ENCODE peak calls at places on chromosomes 2 and 18, in six cellular contexts. Y, B, C, A, N and V are unnamed samples. For H3K9me3, the result is how much of the 10 kb centered on the place peaks cover.

GRCh38 chr18:35477974-35478373 is 19.8 kb downstream of the INO80C start:
- DNase-seq in Y (no peak), B (no peak), C (no peak), A (no peak), N (no peak), V (no peak)

GRCh38 chr2:233041722-233042323 is 9.4 kb downstream of the NEU2 start:
- DNase-seq in Y (no peak), B (no peak), C (no peak), A (no peak), N (no peak), V (no peak)

GRCh38 chr2:237254911-237255578 is 158.9 kb downstream of the COL6A3 start:
- DNase-seq in Y (no peak), B (no peak), C (no peak), A (no peak), N (no peak), V (no peak)

GRCh38 chr2:36357506-36358316 is 2.1 kb downstream of the CRIM1 start:
- DNase-seq in Y (peak), B (peak), C (peak), A (peak), N (peak), V (peak)

GRCh38 chr2:48693645-48694044 is 61.9 kb downstream of the LHCGR start:
- DNase-seq in Y (no peak), B (no peak), C (no peak), A (no peak), N (no peak), V (no peak)

GRCh38 chr2:223008162-223008561 is 43.8 kb upstream of the KCNE4 start:
- DNase-seq in Y (no peak), B (no peak), C (no peak), A (no peak), N (peak), V (no peak)

GRCh38 chr2:30366199-30366691 is 80.8 kb upstream of the LCLAT1 start:
- DNase-seq in Y (no peak), B (no peak), C (no peak), A (no peak), N (no peak), V (no peak)

GRCh38 chr2:21037671-21038108 is 6.2 kb downstream of the APOB start:
- DNase-seq in Y (no peak), B (no peak), C (no peak), A (no peak), N (no peak), V (no peak)

GRCh38 chr2:603869-604268 is 73.3 kb downstream of the TMEM18 start:
- DNase-seq in Y (no peak), B (no peak), C (no peak), A (no peak), N (no peak), V (no peak)

GRCh38 chr18:79928563-79928960 is 22.9 kb downstream of the SLC66A2 start:
- DNase-seq in Y (no peak), B (no peak), C (peak), A (peak), N (no peak), V (no peak)

GRCh38 chr18:79930020-79930642 is 21.3 kb downstream of the SLC66A2 start:
- DNase-seq in Y (no peak), B (no peak), C (no peak), A (no peak), N (no peak), V (no peak)

GRCh38 chr18:79926306-79926705 is 25.1 kb downstream of the SLC66A2 start:
- DNase-seq in Y (no peak), B (no peak), C (peak), A (peak), N (no peak), V (no peak)

GRCh38 chr18:79926715-79927596 is 24.5 kb downstream of the SLC66A2 start:
- DNase-seq in Y (no peak), B (no peak), C (peak), A (peak), N (no peak), V (no peak)

GRCh38 chr18:79927597-79928562 is 23.6 kb downstream of the SLC66A2 start:
- DNase-seq in Y (no peak), B (no peak), C (peak), A (peak), N (peak), V (no peak)
- H3K9me3 ChIP-seq in Y (under half), B (under half), C (under half), A (under half), N (under half), V (under half)

DNA sequence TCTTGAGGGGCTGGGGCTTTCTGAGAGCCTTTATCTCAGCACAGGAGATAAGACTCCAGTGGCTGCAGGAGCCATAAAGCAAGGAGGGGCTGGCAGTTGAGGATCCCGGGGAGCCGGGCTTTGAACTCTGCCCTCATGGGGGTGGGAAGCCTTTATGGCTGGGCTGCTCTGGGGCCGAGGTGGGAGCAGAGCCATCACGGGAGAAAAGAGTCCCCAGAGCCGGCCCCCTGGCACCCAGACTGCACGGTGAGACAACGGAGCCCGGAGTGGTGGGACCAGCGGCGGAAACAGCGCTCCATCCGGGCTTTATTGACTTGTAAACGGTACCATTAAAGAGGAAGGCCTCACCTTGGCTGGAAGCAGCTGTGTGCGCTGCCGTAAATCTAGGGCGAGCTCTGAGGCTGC is 162.6 kb downstream of the MYCN start:
- DNase-seq in Y (no peak), B (no peak), C (no peak), A (no peak), N (peak), V (no peak)
- H3K9me3 ChIP-seq in Y (under half), B (under half), C (under half), A (under half), N (under half), V (under half)

GRCh38 chr18:10131036-10131774 is 217.4 kb downstream of the VAPA start:
- DNase-seq in Y (no peak), B (no peak), C (no peak), A (peak), N (no peak), V (no peak)
- H3K9me3 ChIP-seq in Y (under half), B (under half), C (under half), A (under half), N (under half), V (under half)

GRCh38 chr2:22628183-22628582 is 756.8 kb upstream of the KLHL29 start:
- DNase-seq in Y (no peak), B (no peak), C (no peak), A (no peak), N (no peak), V (no peak)

GRCh38 chr2:22634167-22634566 is 750.8 kb upstream of the KLHL29 start:
- DNase-seq in Y (no peak), B (no peak), C (no peak), A (no peak), N (no peak), V (no peak)
- H3K9me3 ChIP-seq in Y (under half), B (under half), C (under half), A (under half), N (under half), V (under half)